ENCODE peak calls at places on chromosomes 13 and 19, in seven cellular contexts. One of them, this sample, is unnamed.
A peak's percentile ranks its signal among the peaks of the same experiment; 100 is the strongest.

GRCh38 chr13:94369862-94370491 is 109.5 kb downstream of the DCT start:
- DNase-seq in stomach: no peak
- DNase-seq in B cell: no peak
- DNase-seq in AG10803: no peak
- DNase-seq in DMS153: peak; percentile 20
- DNase-seq in dermis blood vessel endothelial cell: no peak
- DNase-seq in ovary: no peak
- DNase-seq in this sample: no peak

GRCh38 chr19:42297034-42297433 is 4.9 kb upstream of the PRR19 start:
- DNase-seq in stomach: no peak
- DNase-seq in B cell: no peak
- DNase-seq in AG10803: no peak
- DNase-seq in DMS153: no peak
- DNase-seq in dermis blood vessel endothelial cell: no peak
- DNase-seq in ovary: peak; percentile 18
- DNase-seq in this sample: no peak

GRCh38 chr13:110064022-110064421 is 242.9 kb downstream of the COL4A1 start:
- DNase-seq in stomach: no peak
- DNase-seq in B cell: no peak
- DNase-seq in AG10803: no peak
- DNase-seq in DMS153: no peak
- DNase-seq in dermis blood vessel endothelial cell: no peak
- DNase-seq in ovary: no peak
- DNase-seq in this sample: no peak

GRCh38 chr13:45974500-45974899 is 78.0 kb downstream of the ZC3H13 start:
- DNase-seq in stomach: no peak
- DNase-seq in B cell: no peak
- DNase-seq in AG10803: no peak
- DNase-seq in DMS153: no peak
- DNase-seq in dermis blood vessel endothelial cell: no peak
- DNase-seq in ovary: no peak
- DNase-seq in this sample: no peak

GRCh38 chr13:76813874-76814273 is 72.3 kb downstream of the KCTD12 start:
- DNase-seq in stomach: peak; percentile 47
- DNase-seq in B cell: no peak
- DNase-seq in AG10803: no peak
- DNase-seq in DMS153: no peak
- DNase-seq in dermis blood vessel endothelial cell: peak; percentile 46
- DNase-seq in ovary: no peak
- DNase-seq in this sample: no peak

GRCh38 chr19:18002347-18002850 is 5.6 kb upstream of the ARRDC2 start:
- DNase-seq in stomach: no peak
- DNase-seq in B cell: peak; percentile 74
- DNase-seq in AG10803: no peak
- DNase-seq in DMS153: no peak
- DNase-seq in dermis blood vessel endothelial cell: no peak
- DNase-seq in ovary: no peak
- DNase-seq in this sample: no peak

GRCh38 chr13:35856721-35857346 is 274.3 kb downstream of the DCLK1 start:
- DNase-seq in stomach: no peak
- DNase-seq in B cell: no peak
- DNase-seq in AG10803: no peak
- DNase-seq in DMS153: no peak
- DNase-seq in dermis blood vessel endothelial cell: peak; percentile 42
- DNase-seq in ovary: no peak
- DNase-seq in this sample: peak; percentile 26

GRCh38 chr19:5806905-5807304 is 2.0 kb downstream of the NRTN start:
- DNase-seq in stomach: no peak
- DNase-seq in B cell: no peak
- DNase-seq in AG10803: no peak
- DNase-seq in DMS153: no peak
- DNase-seq in dermis blood vessel endothelial cell: no peak
- DNase-seq in ovary: no peak
- DNase-seq in this sample: no peak

GRCh38 chr13:48159436-48160225 is 64.7 kb upstream of the MED4 start:
- DNase-seq in stomach: no peak
- DNase-seq in B cell: no peak
- DNase-seq in AG10803: no peak
- DNase-seq in DMS153: no peak
- DNase-seq in dermis blood vessel endothelial cell: peak; percentile 40
- DNase-seq in ovary: no peak
- DNase-seq in this sample: peak; percentile 35

GRCh38 chr19:2547033-2547680 is 71.2 kb downstream of the GADD45B start:
- DNase-seq in stomach: no peak
- DNase-seq in B cell: no peak
- DNase-seq in AG10803: no peak
- DNase-seq in DMS153: no peak
- DNase-seq in dermis blood vessel endothelial cell: no peak
- DNase-seq in ovary: no peak
- DNase-seq in this sample: no peak

GRCh38 chr19:35718345-35719041 is 690 bp downstream of the KMT2B start:
- DNase-seq in stomach: peak; percentile 32
- DNase-seq in B cell: peak; percentile 55
- DNase-seq in AG10803: peak; percentile 11
- DNase-seq in DMS153: no peak
- DNase-seq in dermis blood vessel endothelial cell: peak; percentile 47
- DNase-seq in ovary: peak; percentile 70
- DNase-seq in this sample: peak; percentile 34

GRCh38 chr19:11482384-11483050 is 1.7 kb upstream of the ELAVL3 start:
- DNase-seq in stomach: peak; percentile 86
- DNase-seq in B cell: peak; percentile 84
- DNase-seq in AG10803: peak; percentile 71
- DNase-seq in DMS153: peak; percentile 68
- DNase-seq in dermis blood vessel endothelial cell: peak; percentile 92
- DNase-seq in ovary: peak; percentile 73
- DNase-seq in this sample: peak; percentile 85

GRCh38 chr13:21061077-21061945 is at the start of gene LATS2:
- DNase-seq in stomach: peak; percentile 97
- DNase-seq in B cell: peak; percentile 49
- DNase-seq in AG10803: peak; percentile 96
- DNase-seq in DMS153: no peak
- DNase-seq in dermis blood vessel endothelial cell: peak; percentile 96
- DNase-seq in ovary: peak; percentile 98
- DNase-seq in this sample: peak; percentile 97

GRCh38 chr19:7888826-7889217 is 512 bp downstream of the LRRC8E start:
- DNase-seq in stomach: no peak
- DNase-seq in B cell: no peak
- DNase-seq in AG10803: no peak
- DNase-seq in DMS153: no peak
- DNase-seq in dermis blood vessel endothelial cell: no peak
- DNase-seq in ovary: no peak
- DNase-seq in this sample: no peak

GRCh38 chr19:913080-913748 is at the start of gene R3HDM4:
- DNase-seq in stomach: peak; percentile 86
- DNase-seq in B cell: peak; percentile 83
- DNase-seq in AG10803: peak; percentile 53
- DNase-seq in DMS153: no peak
- DNase-seq in dermis blood vessel endothelial cell: peak; percentile 72
- DNase-seq in ovary: peak; percentile 84
- DNase-seq in this sample: peak; percentile 66

GRCh38 chr13:76116931-76117330 is 480.8 kb downstream of the LMO7 start:
- DNase-seq in stomach: no peak
- DNase-seq in B cell: no peak
- DNase-seq in AG10803: no peak
- DNase-seq in DMS153: no peak
- DNase-seq in dermis blood vessel endothelial cell: no peak
- DNase-seq in ovary: no peak
- DNase-seq in this sample: no peak

GRCh38 chr19:44212865-44213346 is 574 bp downstream of the ZNF227 start:
- DNase-seq in stomach: no peak
- DNase-seq in B cell: no peak
- DNase-seq in AG10803: peak; percentile 13
- DNase-seq in DMS153: no peak
- DNase-seq in dermis blood vessel endothelial cell: peak; percentile 59
- DNase-seq in ovary: no peak
- DNase-seq in this sample: peak; percentile 77

GRCh38 chr19:1045247-1045603 is 5.3 kb downstream of the ABCA7 start:
- DNase-seq in stomach: peak; percentile 45
- DNase-seq in B cell: no peak
- DNase-seq in AG10803: no peak
- DNase-seq in DMS153: no peak
- DNase-seq in dermis blood vessel endothelial cell: peak; percentile 58
- DNase-seq in ovary: no peak
- DNase-seq in this sample: peak; percentile 57

GRCh38 chr13:42333613-42334328 is 61.8 kb downstream of the AKAP11 start:
- DNase-seq in stomach: no peak
- DNase-seq in B cell: no peak
- DNase-seq in AG10803: peak; percentile 9
- DNase-seq in DMS153: no peak
- DNase-seq in dermis blood vessel endothelial cell: peak; percentile 27
- DNase-seq in ovary: no peak
- DNase-seq in this sample: peak; percentile 7

GRCh38 chr19:32063601-32064000 is 281.8 kb upstream of the ZNF507 start:
- DNase-seq in stomach: no peak
- DNase-seq in B cell: no peak
- DNase-seq in AG10803: no peak
- DNase-seq in DMS153: no peak
- DNase-seq in dermis blood vessel endothelial cell: no peak
- DNase-seq in ovary: no peak
- DNase-seq in this sample: no peak

GRCh38 chr19:18384775-18385174 is 1.2 kb upstream of the GDF15 start:
- DNase-seq in stomach: no peak
- DNase-seq in B cell: no peak
- DNase-seq in AG10803: no peak
- DNase-seq in DMS153: no peak
- DNase-seq in dermis blood vessel endothelial cell: no peak
- DNase-seq in ovary: no peak
- DNase-seq in this sample: no peak

GRCh38 chr19:39671739-39672363 is 16.1 kb downstream of the LGALS16 start:
- DNase-seq in stomach: peak; percentile 29
- DNase-seq in B cell: peak; percentile 60
- DNase-seq in AG10803: peak; percentile 29
- DNase-seq in DMS153: peak; percentile 44
- DNase-seq in dermis blood vessel endothelial cell: peak; percentile 72
- DNase-seq in ovary: no peak
- DNase-seq in this sample: peak; percentile 74

GRCh38 chr19:3029070-3029923 is at the start of gene TLE2:
- DNase-seq in stomach: peak; percentile 39
- DNase-seq in B cell: no peak
- DNase-seq in AG10803: no peak
- DNase-seq in DMS153: no peak
- DNase-seq in dermis blood vessel endothelial cell: peak; percentile 32
- DNase-seq in ovary: no peak
- DNase-seq in this sample: no peak

GRCh38 chr19:54035215-54036178 is 28.2 kb downstream of the VSTM1 start:
- DNase-seq in stomach: no peak
- DNase-seq in B cell: no peak
- DNase-seq in AG10803: peak; percentile 93
- DNase-seq in DMS153: no peak
- DNase-seq in dermis blood vessel endothelial cell: peak; percentile 87
- DNase-seq in ovary: no peak
- DNase-seq in this sample: peak; percentile 91

GRCh38 chr19:31306006-31306753 is 43.1 kb downstream of the TSHZ3 start:
- DNase-seq in stomach: no peak
- DNase-seq in B cell: no peak
- DNase-seq in AG10803: no peak
- DNase-seq in DMS153: no peak
- DNase-seq in dermis blood vessel endothelial cell: no peak
- DNase-seq in ovary: no peak
- DNase-seq in this sample: no peak

GRCh38 chr19:27767234-27767633 is 1445.7 kb downstream of the UQCRFS1 start:
- DNase-seq in stomach: no peak
- DNase-seq in B cell: no peak
- DNase-seq in AG10803: no peak
- DNase-seq in DMS153: no peak
- DNase-seq in dermis blood vessel endothelial cell: no peak
- DNase-seq in ovary: no peak
- DNase-seq in this sample: no peak

GRCh38 chr13:23516190-23516589 is 54.0 kb upstream of the TNFRSF19 start:
- DNase-seq in stomach: no peak
- DNase-seq in B cell: no peak
- DNase-seq in AG10803: no peak
- DNase-seq in DMS153: no peak
- DNase-seq in dermis blood vessel endothelial cell: no peak
- DNase-seq in ovary: no peak
- DNase-seq in this sample: no peak

GRCh38 chr13:82713681-82714405 is 1168.4 kb downstream of the SLITRK1 start:
- DNase-seq in stomach: no peak
- DNase-seq in B cell: no peak
- DNase-seq in AG10803: peak; percentile 64
- DNase-seq in DMS153: no peak
- DNase-seq in dermis blood vessel endothelial cell: no peak
- DNase-seq in ovary: no peak
- DNase-seq in this sample: no peak

GRCh38 chr13:36673838-36674326 is at the start of gene SERTM1:
- DNase-seq in stomach: no peak
- DNase-seq in B cell: no peak
- DNase-seq in AG10803: no peak
- DNase-seq in DMS153: peak; percentile 38
- DNase-seq in dermis blood vessel endothelial cell: peak; percentile 14
- DNase-seq in ovary: peak; percentile 39
- DNase-seq in this sample: peak; percentile 11